ENCODE peak calls at places on chromosomes 13 and 19, in ten cellular contexts. Z is cardiac muscle cell, K is Panc1, J is esophagus squamous epithelium, T is cardiac fibroblast, Y is activated B cell treated with CpG ODN at 0.5 μM for 24 hours, F is heart right ventricle, W is IMR-90, U is astrocyte, L is GM23338. H is an unnamed sample.

GRCh38 chr19:17687857-17688784 is at the start of gene UNC13A:
- DNase-seq in K (no peak), J (no peak), Y (peak), T (peak), F (peak), U (no peak), L (peak), W (peak), Z (peak), H (peak)

GRCh38 chr13:77853701-77854100 is 64.9 kb downstream of the EDNRB start:
- DNase-seq in K (no peak), F (no peak), J (no peak), W (no peak), Y (no peak), L (peak), U (no peak), Z (no peak), T (no peak), H (no peak)

GRCh38 chr13:26658491-26658890 is 101.0 kb downstream of the WASF3 start:
- DNase-seq in W (no peak), L (no peak), U (no peak), K (no peak), Y (no peak), T (no peak), F (no peak), J (no peak), Z (peak), H (no peak)

GRCh38 chr13:55583953-55584593 is 1556.6 kb upstream of the PRR20A start:
- DNase-seq in K (no peak), Z (no peak), J (no peak), F (no peak), W (no peak), T (no peak), U (no peak), Y (no peak), L (peak), H (no peak)

GRCh38 chr13:111292710-111293485 is 27.5 kb upstream of the TEX29 start:
- DNase-seq in T (no peak), J (no peak), W (no peak), K (no peak), F (no peak), Z (no peak), Y (no peak), L (no peak), U (no peak), H (no peak)

GRCh38 chr13:25928941-25929505 is 122.8 kb downstream of the SHISA2 start:
- DNase-seq in K (no peak), T (no peak), L (no peak), J (no peak), W (no peak), Y (no peak), U (peak), F (no peak), Z (no peak), H (no peak)

GRCh38 chr13:24630121-24630520 is 50.1 kb upstream of the ATP12A start:
- DNase-seq in T (no peak), U (no peak), Y (no peak), Z (no peak), W (no peak), J (no peak), K (no peak), L (no peak), F (no peak), H (no peak)

GRCh38 chr13:114264886-114265611 is 16.4 kb upstream of the UPF3A start:
- DNase-seq in W (peak), Z (no peak), U (peak), F (no peak), L (no peak), T (no peak), Y (no peak), J (no peak), K (no peak), H (no peak)

GRCh38 chr13:21176982-21177284 is 475 bp downstream of the MRPL57 start:
- DNase-seq in F (no peak), W (no peak), U (no peak), Y (no peak), T (no peak), L (no peak), K (no peak), J (no peak), Z (no peak), H (no peak)

GRCh38 chr13:110525328-110526319 is 35.9 kb downstream of the RAB20 start:
- DNase-seq in Y (no peak), L (no peak), J (no peak), T (no peak), F (peak), W (no peak), Z (no peak), K (no peak), U (no peak), H (no peak)

GRCh38 chr19:49588370-49589122 is 2.4 kb upstream of the PRR12 start:
- DNase-seq in U (no peak), F (no peak), Y (no peak), W (no peak), Z (no peak), L (no peak), J (no peak), T (no peak), K (no peak), H (no peak)

GRCh38 chr13:113860051-113860471 is 3.8 kb downstream of the GAS6 start:
- DNase-seq in U (no peak), J (no peak), W (no peak), K (no peak), Y (no peak), F (peak), Z (no peak), L (peak), T (no peak), H (no peak)

GRCh38 chr19:5562280-5562679 is 5.5 kb downstream of the TINCR start:
- DNase-seq in F (no peak), T (no peak), K (no peak), Y (no peak), L (no peak), J (no peak), U (no peak), Z (no peak), W (no peak), H (no peak)

GRCh38 chr19:5561559-5561958 is 6.2 kb downstream of the TINCR start:
- DNase-seq in W (no peak), T (no peak), K (no peak), J (no peak), L (no peak), Z (no peak), U (no peak), Y (no peak), F (no peak), H (no peak)

GRCh38 chr19:5564930-5565329 is 2.8 kb downstream of the TINCR start:
- DNase-seq in T (no peak), K (no peak), W (no peak), L (no peak), F (no peak), Y (no peak), U (no peak), J (no peak), Z (no peak), H (no peak)

GRCh38 chr19:5563941-5564612 is 3.7 kb downstream of the TINCR start:
- DNase-seq in F (no peak), K (no peak), J (no peak), U (no peak), L (no peak), W (peak), Y (no peak), Z (no peak), T (peak), H (no peak)

DNA sequence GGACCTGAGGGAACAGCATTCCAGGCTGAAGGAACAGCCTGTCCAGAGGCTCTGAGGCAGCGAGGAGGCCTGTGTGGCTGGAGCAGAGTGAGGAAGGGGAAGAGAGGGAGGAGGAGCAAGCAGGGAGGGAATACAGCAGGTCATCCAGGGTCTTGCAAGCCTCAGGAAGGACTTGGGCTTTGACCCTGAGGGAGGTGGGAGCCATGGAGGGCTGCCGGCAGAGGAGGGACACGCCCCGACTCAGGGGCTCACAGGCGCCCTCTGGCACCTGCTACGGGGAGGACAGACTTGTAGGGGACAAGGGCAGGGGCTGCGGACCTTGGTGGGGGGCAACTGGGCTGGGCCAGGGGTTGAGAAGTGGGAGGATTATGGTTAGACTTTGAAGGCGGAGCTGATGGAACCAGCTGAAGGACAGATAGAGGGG is 4.7 kb downstream of the TINCR start:
- DNase-seq in L (peak), W (no peak), Y (no peak), U (no peak), K (no peak), F (no peak), Z (no peak), J (no peak), T (no peak), H (no peak)
- TF ChIP-seq CTCF in L (peak), W (no peak), Y (no peak), U (no peak), K (peak), F (no peak), Z (peak), J (no peak), T (no peak), H (no peak)

GRCh38 chr19:47414469-47414868 is 4.9 kb downstream of the MEIS3 start:
- DNase-seq in W (no peak), T (no peak), L (peak), U (no peak), J (no peak), Y (no peak), Z (peak), F (no peak), K (no peak), H (no peak)
- TF ChIP-seq CTCF in W (no peak), T (no peak), L (peak), U (no peak), J (no peak), Y (no peak), Z (no peak), F (no peak), K (peak), H (no peak)

GRCh38 chr19:14467816-14468215 is 7.3 kb downstream of the PTGER1 start:
- DNase-seq in W (no peak), U (no peak), L (no peak), Z (no peak), K (no peak), F (no peak), J (no peak), Y (no peak), T (no peak), H (no peak)
- TF ChIP-seq CTCF in W (no peak), U (no peak), L (peak), Z (no peak), K (no peak), F (no peak), J (no peak), Y (no peak), T (no peak), H (no peak)

GRCh38 chr19:42601811-42602443 is 7.2 kb upstream of the CEACAM8 start:
- DNase-seq in J (no peak), U (peak), L (peak), T (peak), Z (peak), F (peak), K (no peak), Y (no peak), W (peak), H (no peak)

GRCh38 chr19:42606660-42607351 is 12.1 kb upstream of the CEACAM8 start:
- DNase-seq in J (no peak), Y (no peak), L (peak), F (no peak), Z (peak), T (peak), U (no peak), W (peak), K (peak), H (peak)
- TF ChIP-seq CTCF in J (peak), Y (no peak), L (peak), F (peak), Z (peak), T (peak), U (peak), W (peak), K (peak), H (peak)

GRCh38 chr19:30882411-30883005 is 466.7 kb downstream of the TSHZ3 start:
- DNase-seq in K (no peak), Y (no peak), J (no peak), T (no peak), L (peak), W (no peak), Z (no peak), F (no peak), U (no peak), H (no peak)
- TF ChIP-seq CTCF in K (no peak), Y (no peak), J (no peak), T (no peak), L (no peak), W (no peak), Z (no peak), F (no peak), U (no peak), H (no peak)

GRCh38 chr13:23544668-23545067 is 25.5 kb upstream of the TNFRSF19 start:
- DNase-seq in J (no peak), F (no peak), K (no peak), W (no peak), Z (no peak), U (no peak), L (no peak), Y (no peak), T (no peak), H (no peak)

GRCh38 chr13:23547000-23547590 is 23.1 kb upstream of the TNFRSF19 start:
- DNase-seq in J (no peak), F (peak), Z (no peak), Y (no peak), T (peak), K (no peak), W (peak), U (peak), L (peak), H (no peak)

DNA sequence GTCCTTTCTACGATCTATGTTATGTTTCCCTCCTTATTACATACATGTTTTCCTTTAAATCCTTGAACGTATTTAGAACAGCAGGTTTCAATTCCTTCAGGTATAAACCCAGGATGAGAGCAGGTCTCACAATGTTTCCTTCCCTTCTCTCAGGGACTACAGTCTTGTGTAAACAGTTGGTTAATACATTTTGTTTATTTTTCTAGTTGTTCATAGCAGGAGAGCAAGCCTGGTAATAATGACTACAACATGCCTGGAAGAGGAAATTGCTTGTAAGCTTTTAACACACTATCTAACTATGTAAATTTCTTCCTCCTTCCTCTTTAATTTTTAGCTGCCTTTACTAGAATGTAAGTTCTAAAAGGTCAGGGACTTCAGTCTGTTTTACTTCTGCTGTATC is 29.0 kb upstream of the TNFRSF19 start:
- DNase-seq in F (no peak), U (no peak), W (peak), T (no peak), Z (no peak), Y (no peak), L (no peak), J (no peak), K (no peak), H (no peak)
- TF ChIP-seq CTCF in F (no peak), U (no peak), W (no peak), T (no peak), Z (no peak), Y (no peak), L (no peak), J (no peak), K (no peak), H (no peak)

GRCh38 chr19:31326329-31327028 is 22.8 kb downstream of the TSHZ3 start:
- DNase-seq in F (no peak), Z (no peak), L (no peak), Y (no peak), W (peak), K (no peak), J (no peak), U (no peak), T (no peak), H (no peak)
- TF ChIP-seq CTCF in F (no peak), Z (no peak), L (no peak), Y (no peak), W (no peak), K (no peak), J (no peak), U (no peak), T (no peak), H (no peak)